ENCODE peak calls at places on chromosome 3, in four cellular contexts. S is T-cell; P is activated CD8-positive, alpha-beta memory T cell treated with anti-CD3 and anti-CD28 coated beads for 24 hours; X is HT1080. O is an unnamed sample.

GRCh38 chr3:190847423-190847822 is 15.1 kb downstream of the GMNC start:
- DNase-seq in P (no peak), X (no peak), S (no peak), O (peak)

GRCh38 chr3:177842302-177842701 is 645.0 kb upstream of the TBL1XR1 start:
- DNase-seq in P (no peak), X (no peak), S (no peak), O (no peak)

GRCh38 chr3:141659821-141660597 is 78.1 kb upstream of the RNF7 start:
- DNase-seq in X (peak), S (no peak), P (no peak), O (peak)

GRCh38 chr3:65402597-65402996 is 636.1 kb downstream of the MAGI1 start:
- DNase-seq in P (no peak), S (no peak), X (peak), O (peak)

GRCh38 chr3:132543016-132543739 is 53.9 kb upstream of the ACKR4 start:
- DNase-seq in X (peak), S (no peak), P (no peak), O (peak)

GRCh38 chr3:89184151-89184550 is 76.7 kb downstream of the EPHA3 start:
- DNase-seq in X (no peak), P (no peak), S (no peak), O (no peak)

GRCh38 chr3:78277220-78277619 is 1237.3 kb downstream of the ROBO2 start:
- DNase-seq in X (no peak), P (no peak), S (no peak), O (no peak)

GRCh38 chr3:134232146-134232545 is 18.5 kb downstream of the RYK start:
- DNase-seq in P (no peak), S (no peak), X (peak), O (peak)

GRCh38 chr3:160780246-160780645 is 24.2 kb downstream of the PPM1L start:
- DNase-seq in S (no peak), X (no peak), P (no peak), O (no peak)

GRCh38 chr3:14267976-14268375 is 89.4 kb downstream of the LSM3 start:
- DNase-seq in X (no peak), S (no peak), P (no peak), O (peak)

GRCh38 chr3:156787926-156788663 is 38.1 kb upstream of the LEKR1 start:
- DNase-seq in P (no peak), S (no peak), X (peak), O (peak)

GRCh38 chr3:50258979-50259378 is 10.0 kb upstream of the SEMA3B start:
- DNase-seq in S (no peak), X (no peak), P (no peak), O (no peak)

GRCh38 chr3:122577409-122578028 is at the start of gene PARP15:
- DNase-seq in X (no peak), P (peak), S (peak), O (no peak)

GRCh38 chr3:172543419-172543818 is 20.2 kb upstream of the TNFSF10 start:
- DNase-seq in S (no peak), P (no peak), X (no peak), O (no peak)

GRCh38 chr3:80521081-80521480 is 753.3 kb upstream of the ROBO1 start:
- DNase-seq in P (no peak), X (no peak), S (no peak), O (no peak)

GRCh38 chr3:144501419-144501818 is 529.8 kb downstream of the DIPK2A start:
- DNase-seq in X (no peak), S (no peak), P (no peak), O (no peak)

GRCh38 chr3:9749333-9749662 is 454 bp upstream of the OGG1 start:
- DNase-seq in S (no peak), X (no peak), P (no peak), O (no peak)

GRCh38 chr3:97835761-97836160 is 13.9 kb downstream of the CRYBG3 start:
- DNase-seq in P (no peak), X (peak), S (no peak), O (no peak)

GRCh38 chr3:73602171-73602570 is 22.6 kb downstream of the PDZRN3 start:
- DNase-seq in P (no peak), X (peak), S (no peak), O (peak)

GRCh38 chr3:102180291-102180931 is 254.4 kb upstream of the ZPLD1 start:
- DNase-seq in S (no peak), X (peak), P (no peak), O (peak)

GRCh38 chr3:129323651-129324294 is 45.1 kb downstream of the HMCES start:
- DNase-seq in X (no peak), S (no peak), P (no peak), O (no peak)

GRCh38 chr3:150975992-150976368 is 3.5 kb upstream of the CLRN1 start:
- DNase-seq in S (no peak), P (no peak), X (no peak), O (no peak)

GRCh38 chr3:122942241-122942640 is 85.3 kb downstream of the SEMA5B start:
- DNase-seq in S (no peak), X (no peak), P (no peak), O (no peak)

GRCh38 chr3:44030690-44031344 is 210.9 kb upstream of the TOPAZ1 start:
- DNase-seq in X (peak), S (no peak), P (no peak), O (peak)

GRCh38 chr3:146134348-146135117 is 26.5 kb downstream of the PLOD2 start:
- DNase-seq in P (no peak), S (no peak), X (no peak), O (no peak)

GRCh38 chr3:150958694-150959093 is 13.8 kb downstream of the CLRN1 start:
- DNase-seq in X (no peak), S (no peak), P (no peak), O (no peak)